ENCODE peak calls at places on chromosomes 6 and 20, in nine cellular contexts. D is uterus, M is lower lobe of right lung, C is aorta, L is spleen, F is osteoblast, X is tibial artery, B is left lung, E is endodermal cell. O is an unnamed sample.
A peak's percentile ranks its signal among the peaks of the same experiment; 100 is the strongest.

GRCh38 chr6:105832358-105832757 is 253.8 kb upstream of the PRDM1 start:
- DNase-seq in B (no peak), M (no peak), F (no peak), L (no peak), D (no peak), C (no peak), X (no peak), E (no peak), O (no peak)

GRCh38 chr20:43913291-43914025 is 1.2 kb upstream of the TOX2 start:
- DNase-seq in C (no peak), F (no peak), D (no peak), B (no peak), E (peak; percentile 44), L (no peak), X (no peak), M (no peak), O (no peak)

GRCh38 chr20:52192296-52193007 is 873 bp upstream of the ZFP64 start:
- DNase-seq in M (peak; percentile 57), B (no peak), F (no peak), D (no peak), E (peak; percentile 89), L (no peak), X (no peak), C (peak; percentile 56), O (peak; percentile 27)

GRCh38 chr20:32773880-32774279 is 11.7 kb downstream of the DNMT3B start:
- DNase-seq in M (no peak), L (no peak), F (no peak), D (no peak), B (no peak), C (no peak), X (no peak), E (no peak), O (no peak)

GRCh38 chr6:10558575-10558974 is 37.4 kb downstream of the GCNT2 start:
- DNase-seq in M (no peak), F (no peak), L (no peak), B (no peak), X (no peak), E (peak; percentile 82), C (no peak), D (no peak), O (peak; percentile 26)

GRCh38 chr6:30066577-30067459 is at the start of gene PPP1R11:
- DNase-seq in B (peak; percentile 98), F (peak; percentile 97), X (peak; percentile 99), E (peak; percentile 99), L (peak; percentile 99), D (peak; percentile 99), C (peak; percentile 99), M (peak; percentile 99), O (peak; percentile 99)

GRCh38 chr20:46312075-46312944 is 4.0 kb upstream of the CDH22 start:
- DNase-seq in E (peak; percentile 90), B (peak; percentile 65), F (peak; percentile 74), D (no peak), C (no peak), M (no peak), L (no peak), X (no peak), O (peak; percentile 20)

GRCh38 chr20:3461191-3461874 is 9.5 kb upstream of the ATRN start:
- DNase-seq in B (no peak), E (peak; percentile 79), D (no peak), C (no peak), L (no peak), M (no peak), X (no peak), F (no peak), O (peak; percentile 81)

GRCh38 chr6:158771399-158772158 is 47.6 kb downstream of the EZR start:
- DNase-seq in C (no peak), X (no peak), M (no peak), E (no peak), D (no peak), B (no peak), L (no peak), F (peak; percentile 71), O (no peak)

GRCh38 chr20:24648919-24649318 is 179.5 kb downstream of the SYNDIG1 start:
- DNase-seq in L (peak; percentile 17), M (no peak), C (no peak), X (no peak), B (no peak), D (no peak), F (no peak), E (no peak), O (no peak)

GRCh38 chr6:2579241-2579761 is 171.4 kb downstream of the MYLK4 start:
- DNase-seq in D (no peak), M (peak; percentile 61), L (no peak), F (peak; percentile 73), X (no peak), C (peak; percentile 70), E (no peak), B (peak; percentile 76), O (no peak)

GRCh38 chr6:110800181-110800838 is 15.0 kb downstream of the CDK19 start:
- DNase-seq in L (no peak), F (no peak), E (no peak), D (no peak), X (no peak), B (no peak), M (no peak), C (no peak), O (no peak)

GRCh38 chr6:152973916-152974315 is 8.9 kb downstream of the FBXO5 start:
- DNase-seq in F (no peak), L (no peak), E (no peak), M (no peak), C (no peak), B (no peak), D (no peak), X (no peak), O (no peak)

GRCh38 chr20:37704955-37705354 is 11.1 kb downstream of the CTNNBL1 start:
- DNase-seq in L (no peak), E (no peak), X (no peak), D (no peak), M (no peak), F (no peak), B (no peak), C (no peak), O (no peak)

GRCh38 chr6:125287718-125288117 is 14.0 kb downstream of the HDDC2 start:
- DNase-seq in M (no peak), F (no peak), E (no peak), X (no peak), D (no peak), B (no peak), C (no peak), L (no peak), O (no peak)

GRCh38 chr6:25655746-25656145 is 3.7 kb downstream of the SCGN start:
- DNase-seq in M (no peak), X (no peak), C (no peak), L (no peak), F (no peak), D (no peak), E (no peak), B (no peak), O (no peak)

GRCh38 chr20:24392612-24393011 is 76.8 kb upstream of the SYNDIG1 start:
- DNase-seq in M (no peak), C (no peak), E (no peak), D (no peak), F (no peak), L (no peak), B (no peak), X (no peak), O (no peak)

GRCh38 chr6:28922841-28923317 is 906 bp downstream of the TRIM27 start:
- DNase-seq in M (no peak), C (no peak), F (peak; percentile 65), L (no peak), X (peak; percentile 41), E (no peak), B (no peak), D (peak; percentile 29), O (peak; percentile 42)

GRCh38 chr6:90973158-90973557 is 386.3 kb upstream of the MAP3K7 start:
- DNase-seq in E (no peak), B (no peak), X (no peak), D (no peak), C (no peak), M (no peak), F (no peak), L (no peak), O (no peak)

GRCh38 chr20:50313223-50313820 is 122.7 kb downstream of the CEBPB start:
- DNase-seq in E (peak; percentile 28), M (no peak), F (peak; percentile 87), C (no peak), L (peak; percentile 42), X (no peak), B (no peak), D (no peak), O (no peak)

DNA sequence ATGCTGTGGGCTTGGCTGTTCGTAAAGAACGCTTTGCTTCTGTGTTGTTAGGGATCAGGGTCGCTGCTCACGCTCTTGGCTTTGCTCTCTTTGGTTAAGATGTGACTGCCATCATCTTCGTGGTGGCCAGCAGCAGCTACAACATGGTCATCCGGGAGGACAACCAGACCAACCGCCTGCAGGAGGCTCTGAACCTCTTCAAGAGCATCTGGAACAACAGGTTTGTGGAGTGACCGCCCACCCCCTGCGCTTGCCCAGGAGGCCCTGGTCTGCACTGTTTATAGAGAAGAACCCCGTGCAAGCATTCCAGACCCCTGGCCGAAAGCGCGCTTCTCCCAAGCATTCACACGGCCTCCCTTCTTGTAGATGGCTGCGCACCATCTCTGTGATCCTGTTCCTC is 57.1 kb downstream of the GNAS start:
- DNase-seq in E (no peak), X (no peak), C (no peak), M (no peak), B (no peak), D (no peak), F (no peak), L (no peak), O (no peak)
- H3K36me3 ChIP-seq in E (peaks cover 73% of the 10 kb centered on the region), X (peaks cover 59% of the 10 kb centered on the region), C (peaks cover 19% of the 10 kb centered on the region), M (peaks cover 69% of the 10 kb centered on the region), B (peaks cover 58% of the 10 kb centered on the region), D (no peaks in the 10 kb centered on the region), F (peaks cover 65% of the 10 kb centered on the region), L (peaks cover 10% of the 10 kb centered on the region), O (peaks cover 63% of the 10 kb centered on the region)

GRCh38 chr20:17787816-17788215 is 88.0 kb downstream of the BANF2 start:
- DNase-seq in L (no peak), X (no peak), F (no peak), D (no peak), C (no peak), M (no peak), B (no peak), E (no peak), O (no peak)
- H3K27ac ChIP-seq in L (no peak overlapping the region), X (no peak overlapping the region), F (no peak overlapping the region), D (no peak overlapping the region), C (no peak overlapping the region), M (no peak overlapping the region), B (no peak overlapping the region), E (no peak overlapping the region), O (no peak overlapping the region)

GRCh38 chr6:136788069-136788902 is 4.0 kb downstream of the MAP3K5 start:
- DNase-seq in L (no peak), D (no peak), B (no peak), M (no peak), F (peak; percentile 59), C (no peak), E (no peak), X (no peak), O (no peak)
- H3K4me1 ChIP-seq in L (peaks cover 83% of the 10 kb centered on the region), D (no peaks in the 10 kb centered on the region), B (peaks cover 6% of the 10 kb centered on the region), M (peaks cover 68% of the 10 kb centered on the region), F (peaks cover 24% of the 10 kb centered on the region), C (peaks cover 3% of the 10 kb centered on the region), E (no peaks in the 10 kb centered on the region), X (peaks cover 31% of the 10 kb centered on the region), O (peaks cover 52% of the 10 kb centered on the region)

DNA sequence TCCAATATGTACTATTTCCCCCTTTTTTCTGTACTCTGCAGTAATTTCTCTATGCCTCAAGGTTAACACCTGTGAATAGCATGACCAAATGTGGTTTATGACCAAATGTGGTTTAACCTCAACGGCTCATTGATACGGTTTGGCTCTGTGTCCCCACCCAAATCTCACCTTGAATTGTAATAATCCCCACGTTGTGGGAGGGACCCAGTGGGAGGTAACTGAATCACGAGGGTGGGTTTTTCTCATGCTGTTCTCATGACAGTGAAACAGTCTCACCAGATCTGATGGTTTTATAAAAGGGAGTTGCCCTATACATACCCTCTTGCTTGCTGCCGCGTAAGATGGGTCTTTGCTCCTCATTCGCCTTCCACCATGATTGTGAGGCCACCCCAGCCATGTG is 18.7 kb downstream of the DEK start:
- DNase-seq in M (no peak), D (no peak), C (no peak), L (no peak), F (no peak), E (no peak), X (no peak), B (no peak), O (no peak)
- H3K36me3 ChIP-seq in M (peaks cover 91% of the 10 kb centered on the region), D (no peaks in the 10 kb centered on the region), C (no peaks in the 10 kb centered on the region), L (peaks cover 2% of the 10 kb centered on the region), F (peaks cover 45% of the 10 kb centered on the region), E (peaks cover 96% of the 10 kb centered on the region), X (peaks cover 50% of the 10 kb centered on the region), B (peaks cover 74% of the 10 kb centered on the region), O (peaks cover 16% of the 10 kb centered on the region)